ENCODE peak calls at places on chromosomes 3 and 15, in five cellular contexts. J, C, F, W and O are unnamed samples.

GRCh38 chr3:165211749-165212148 is 15.6 kb upstream of the SLITRK3 start:
- DNase-seq in J (no peak), C (no peak), F (no peak), W (no peak), O (no peak)

GRCh38 chr3:5298453-5298852 is 110.9 kb downstream of the EDEM1 start:
- DNase-seq in J (no peak), C (peak; percentile 76), F (peak; percentile 45), W (no peak), O (no peak)

GRCh38 chr3:9721015-9721697 is 10.4 kb upstream of the BRPF1 start:
- DNase-seq in J (no peak), C (no peak), F (no peak), W (no peak), O (no peak)

GRCh38 chr3:110174908-110175307 is 837.6 kb upstream of the DPPA4 start:
- DNase-seq in J (no peak), C (no peak), F (no peak), W (no peak), O (no peak)

GRCh38 chr3:121542924-121543323 is 2.9 kb downstream of the POLQ start:
- DNase-seq in J (no peak), C (no peak), F (no peak), W (no peak), O (no peak)

GRCh38 chr3:12509466-12509865 is 25.2 kb downstream of the TSEN2 start:
- DNase-seq in J (no peak), C (no peak), F (no peak), W (no peak), O (no peak)

GRCh38 chr3:136069933-136070332 is 104.4 kb downstream of the PPP2R3A start:
- DNase-seq in J (no peak), C (no peak), F (no peak), W (no peak), O (no peak)

GRCh38 chr15:94263341-94264273 is 32.2 kb downstream of the MCTP2 start:
- DNase-seq in J (no peak), C (peak; percentile 40), F (no peak), W (no peak), O (no peak)

GRCh38 chr15:75368689-75369239 is 357 bp upstream of the MAN2C1 start:
- DNase-seq in J (no peak), C (no peak), F (no peak), W (no peak), O (no peak)

GRCh38 chr3:71537211-71537611 is 46.3 kb downstream of the FOXP1 start:
- DNase-seq in J (peak; percentile 39), C (no peak), F (no peak), W (peak; percentile 42), O (no peak)

GRCh38 chr15:40630313-40630712 is 36.3 kb downstream of the KNL1 start:
- DNase-seq in J (no peak), C (no peak), F (no peak), W (no peak), O (no peak)

GRCh38 chr3:72848703-72849081 is 447 bp upstream of the SHQ1 start:
- DNase-seq in J (no peak), C (peak; percentile 82), F (peak; percentile 22), W (no peak), O (no peak)

GRCh38 chr15:22980189-22981136 is at the start of gene CYFIP1:
- DNase-seq in J (peak; percentile 88), C (no peak), F (no peak), W (peak; percentile 45), O (peak; percentile 62)

GRCh38 chr15:55619783-55620182 is 31.6 kb upstream of the PYGO1 start:
- DNase-seq in J (no peak), C (no peak), F (no peak), W (no peak), O (no peak)

GRCh38 chr3:53236112-53236841 is 19.5 kb downstream of the TKT start:
- DNase-seq in J (peak; percentile 70), C (peak; percentile 67), F (no peak), W (no peak), O (peak; percentile 35)

GRCh38 chr3:154275308-154275707 is 49.0 kb downstream of the DHX36 start:
- DNase-seq in J (no peak), C (no peak), F (no peak), W (no peak), O (no peak)

GRCh38 chr3:25589104-25589782 is 75.5 kb downstream of the TOP2B start:
- DNase-seq in J (no peak), C (no peak), F (no peak), W (no peak), O (no peak)

GRCh38 chr3:110069641-110070538 is 732.5 kb upstream of the DPPA4 start:
- DNase-seq in J (no peak), C (no peak), F (no peak), W (no peak), O (no peak)

GRCh38 chr15:71290002-71290401 is 174.7 kb downstream of the THSD4 start:
- DNase-seq in J (no peak), C (no peak), F (no peak), W (no peak), O (no peak)

GRCh38 chr3:116469546-116469945 is 24.3 kb upstream of the LSAMP start:
- DNase-seq in J (no peak), C (no peak), F (no peak), W (no peak), O (no peak)

GRCh38 chr3:150737874-150738679 is 24.9 kb downstream of the SIAH2 start:
- DNase-seq in J (no peak), C (peak; percentile 71), F (no peak), W (no peak), O (no peak)

GRCh38 chr15:31456329-31457060 is 129.9 kb downstream of the KLF13 start:
- DNase-seq in J (no peak), C (no peak), F (no peak), W (no peak), O (no peak)

GRCh38 chr3:27426926-27427325 is 57.3 kb downstream of the SLC4A7 start:
- DNase-seq in J (no peak), C (no peak), F (no peak), W (no peak), O (no peak)

GRCh38 chr3:156602424-156602823 is 47.5 kb upstream of the SSR3 start:
- DNase-seq in J (no peak), C (no peak), F (no peak), W (no peak), O (no peak)

GRCh38 chr15:91946914-91947313 is 93.4 kb downstream of the SLCO3A1 start:
- DNase-seq in J (no peak), C (no peak), F (no peak), W (no peak), O (no peak)

GRCh38 chr15:70523634-70524033 is 239.7 kb downstream of the UACA start:
- DNase-seq in J (no peak), C (no peak), F (no peak), W (no peak), O (no peak)

GRCh38 chr3:187927565-187927964 is 182.3 kb upstream of the BCL6 start:
- DNase-seq in J (no peak), C (no peak), F (no peak), W (no peak), O (no peak)

GRCh38 chr3:32220006-32220405 is 18.5 kb upstream of the CMTM8 start:
- DNase-seq in J (no peak), C (no peak), F (no peak), W (no peak), O (no peak)

GRCh38 chr3:196641278-196642058 is 2.0 kb downstream of the NRROS start:
- DNase-seq in J (no peak), C (peak; percentile 50), F (no peak), W (no peak), O (no peak)

GRCh38 chr3:169966951-169967915 is 626 bp downstream of the SEC62 start:
- DNase-seq in J (peak; percentile 60), C (peak; percentile 37), F (no peak), W (no peak), O (peak; percentile 25)

GRCh38 chr15:48411971-48412591 is 80.9 kb downstream of the DUT start:
- DNase-seq in J (no peak), C (no peak), F (no peak), W (no peak), O (no peak)

GRCh38 chr3:178561239-178561638 is 25.0 kb downstream of the KCNMB2 start:
- DNase-seq in J (no peak), C (peak; percentile 72), F (no peak), W (no peak), O (no peak)

GRCh38 chr3:111764645-111765091 is 94.4 kb upstream of the PHLDB2 start:
- DNase-seq in J (no peak), C (no peak), F (no peak), W (no peak), O (no peak)

GRCh38 chr3:181727122-181728036 is 15.7 kb downstream of the SOX2 start:
- DNase-seq in J (no peak), C (no peak), F (no peak), W (no peak), O (no peak)

GRCh38 chr15:48794697-48795134 is 16.2 kb downstream of the CEP152 start:
- DNase-seq in J (no peak), C (peak; percentile 80), F (no peak), W (no peak), O (no peak)

GRCh38 chr15:41900526-41901380 is 6.9 kb upstream of the SPTBN5 start:
- DNase-seq in J (no peak), C (no peak), F (no peak), W (no peak), O (no peak)

GRCh38 chr15:35696767-35697231 is 150.8 kb upstream of the DPH6 start:
- DNase-seq in J (no peak), C (no peak), F (no peak), W (no peak), O (no peak)

GRCh38 chr15:83886321-83886720 is 232.4 kb downstream of the ADAMTSL3 start:
- DNase-seq in J (no peak), C (no peak), F (no peak), W (no peak), O (no peak)

GRCh38 chr15:79372428-79372827 is 59.7 kb upstream of the MINAR1 start:
- DNase-seq in J (no peak), C (peak; percentile 15), F (no peak), W (no peak), O (no peak)